ENCODE peak calls at places on chromosomes 13 and 19, in five cellular contexts. W is lung, K is WTC11, I is astrocyte of the cerebellum, X is PC-3. L is an unnamed sample.
A peak's percentile ranks its signal among the peaks of the same experiment; 100 is the strongest.

GRCh38 chr19:31114585-31114984 is 234.7 kb downstream of the TSHZ3 start:
- DNase-seq in W (no peak), K (no peak), I (no peak), X (no peak), L (no peak)

GRCh38 chr19:44891016-44891882 is at the start of gene TOMM40:
- DNase-seq in W (no peak), K (peak; percentile 65), I (no peak), X (no peak), L (peak; percentile 100)

GRCh38 chr19:54017266-54017665 is 25.8 kb downstream of the CACNG6 start:
- DNase-seq in W (no peak), K (no peak), I (no peak), X (peak; percentile 53), L (no peak)

GRCh38 chr13:28684257-28684656 is 25.3 kb downstream of the POMP start:
- DNase-seq in W (no peak), K (peak; percentile 91), I (no peak), X (no peak), L (peak; percentile 23)

GRCh38 chr13:75404721-75405120 is 77.2 kb downstream of the TBC1D4 start:
- DNase-seq in W (no peak), K (no peak), I (no peak), X (no peak), L (no peak)

GRCh38 chr19:19081642-19082151 is 17.9 kb downstream of the SLC25A42 start:
- DNase-seq in W (no peak), K (no peak), I (no peak), X (no peak), L (no peak)

GRCh38 chr19:31356587-31357314 is 7.5 kb upstream of the TSHZ3 start:
- DNase-seq in W (no peak), K (peak; percentile 84), I (no peak), X (no peak), L (no peak)

GRCh38 chr19:43765109-43765876 is 10.5 kb upstream of the SMG9 start:
- DNase-seq in W (no peak), K (no peak), I (peak; percentile 81), X (peak; percentile 96), L (peak; percentile 99)

GRCh38 chr13:95948646-95949045 is 104.6 kb downstream of the UGGT2 start:
- DNase-seq in W (no peak), K (no peak), I (peak; percentile 13), X (peak; percentile 29), L (peak; percentile 66)

GRCh38 chr19:54461201-54462071 is 2.1 kb downstream of the LENG9 start:
- DNase-seq in W (no peak), K (no peak), I (no peak), X (no peak), L (no peak)

GRCh38 chr19:47186337-47187022 is 44.5 kb downstream of the BBC3 start:
- DNase-seq in W (no peak), K (no peak), I (no peak), X (no peak), L (no peak)

GRCh38 chr13:24502567-24503375 is 9.8 kb downstream of the PARP4 start:
- DNase-seq in W (no peak), K (no peak), I (no peak), X (peak; percentile 92), L (peak; percentile 88)

GRCh38 chr13:24323036-24323738 is 13.8 kb downstream of the C1QTNF9 start:
- DNase-seq in W (no peak), K (no peak), I (no peak), X (no peak), L (no peak)

GRCh38 chr19:16627194-16627927 is 643 bp downstream of the MED26 start:
- DNase-seq in W (no peak), K (no peak), I (no peak), X (no peak), L (peak; percentile 14)

GRCh38 chr13:30021611-30022010 is 171.2 kb upstream of the UBL3 start:
- DNase-seq in W (no peak), K (no peak), I (no peak), X (no peak), L (no peak)

GRCh38 chr13:45280751-45281634 is 60.0 kb downstream of the TPT1 start:
- DNase-seq in W (peak; percentile 62), K (peak; percentile 71), I (peak; percentile 72), X (peak; percentile 83), L (peak; percentile 92)

GRCh38 chr13:20142927-20143480 is 17.8 kb downstream of the GJA3 start:
- DNase-seq in W (no peak), K (no peak), I (no peak), X (no peak), L (no peak)

GRCh38 chr13:93307166-93307565 is 80.6 kb downstream of the GPC6 start:
- DNase-seq in W (no peak), K (no peak), I (no peak), X (no peak), L (no peak)

GRCh38 chr19:33871605-33872004 is 74.9 kb downstream of the KCTD15 start:
- DNase-seq in W (no peak), K (no peak), I (no peak), X (no peak), L (no peak)

GRCh38 chr13:90430127-90430526 is 917.4 kb upstream of the MIR17HG start:
- DNase-seq in W (no peak), K (no peak), I (no peak), X (no peak), L (no peak)

DNA sequence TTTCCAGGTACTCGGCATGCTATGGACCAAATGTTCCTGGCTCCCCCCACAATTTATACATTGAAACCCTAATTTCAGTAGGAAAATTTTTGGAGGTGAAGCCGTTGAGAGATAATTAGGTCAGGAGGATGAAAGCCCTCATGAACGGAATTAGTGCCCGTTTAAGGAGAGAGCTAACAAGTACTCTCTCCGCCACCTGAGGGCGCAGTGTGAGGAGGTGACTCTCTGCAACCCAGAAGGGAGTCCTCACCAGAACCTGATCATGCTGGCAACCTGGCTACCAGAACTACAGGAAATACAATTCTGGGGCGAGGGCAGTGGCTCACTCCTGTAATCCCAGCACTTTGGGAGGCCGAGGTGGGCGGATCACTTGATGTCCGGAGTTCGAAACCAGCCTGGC is 397.8 kb downstream of the SLITRK5 start:
- DNase-seq in W (no peak), K (peak; percentile 79), I (no peak), X (peak; percentile 6), L (no peak)
- TF ChIP-seq CTCF in W (no peak), K (no peak), I (no peak), X (peak; percentile 23), L (no peak)

DNA sequence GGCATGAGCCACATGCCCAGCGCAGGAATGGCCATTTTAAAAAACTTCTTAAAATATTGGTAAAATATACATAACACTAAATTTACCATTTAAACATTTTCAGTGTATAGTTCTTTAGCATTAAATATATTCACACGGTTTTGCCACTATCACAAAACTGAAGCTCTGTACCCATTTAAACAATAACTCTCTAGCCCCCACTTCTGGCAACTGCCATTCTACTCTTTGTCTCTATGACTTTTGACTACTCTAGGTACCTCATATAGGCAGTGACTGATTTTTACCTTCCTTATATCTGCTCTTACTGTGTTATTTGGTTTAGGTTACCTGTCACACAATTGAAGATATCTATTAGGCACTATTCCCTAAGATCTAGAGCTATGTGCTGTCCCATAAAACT is 2.3 kb upstream of the KBTBD7 start:
- DNase-seq in W (no peak), K (no peak), I (no peak), X (peak; percentile 48), L (peak; percentile 48)
- TF ChIP-seq CTCF in W (no peak), K (no peak), I (peak; percentile 11), X (peak; percentile 63), L (peak; percentile 31)

DNA sequence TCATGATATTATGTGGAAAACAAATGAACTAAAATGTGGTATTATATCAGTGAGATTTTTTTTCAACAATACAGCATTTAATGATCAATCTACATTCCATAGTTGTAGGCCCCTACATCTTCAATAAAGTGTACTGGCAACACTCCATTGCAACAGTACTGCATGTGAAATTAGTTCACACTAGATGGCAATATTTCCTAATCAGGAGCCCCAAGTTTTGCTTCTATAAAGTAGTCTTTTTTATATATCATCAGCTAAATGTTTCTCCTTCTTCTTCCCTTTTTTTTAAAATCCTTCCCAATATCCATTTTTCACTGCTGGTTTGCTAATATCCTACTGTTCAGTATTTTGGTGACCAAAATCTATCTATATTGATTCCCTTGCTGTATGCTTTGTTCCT is 528.3 kb upstream of the ATXN8OS start:
- DNase-seq in W (no peak), K (no peak), I (peak; percentile 8), X (peak; percentile 7), L (no peak)
- TF ChIP-seq CTCF in W (no peak), K (no peak), I (peak; percentile 28), X (peak; percentile 41), L (no peak)

DNA sequence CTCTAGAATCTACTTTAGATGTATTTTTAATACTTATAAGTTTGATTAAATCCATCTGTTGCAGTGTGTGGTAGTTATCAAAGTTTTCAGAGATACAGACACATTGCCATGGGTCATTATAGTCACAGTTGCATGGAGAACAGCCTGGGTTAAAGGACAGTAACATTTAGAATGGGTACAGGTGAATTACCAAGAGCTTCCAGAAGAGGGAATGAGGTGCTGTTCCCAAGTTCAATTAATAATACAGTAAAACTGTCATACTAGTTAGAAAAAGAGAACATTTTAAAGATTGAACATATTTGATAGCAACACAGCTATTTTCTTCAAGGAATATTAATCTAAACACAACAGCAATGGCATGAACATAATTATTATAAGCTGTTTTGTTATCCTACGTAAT is 322.6 kb upstream of the SLC10A2 start:
- DNase-seq in W (no peak), K (no peak), I (no peak), X (peak; percentile 2), L (no peak)
- TF ChIP-seq CTCF in W (no peak), K (no peak), I (no peak), X (peak; percentile 14), L (no peak)

GRCh38 chr19:14023404-14024235 is 4.3 kb upstream of the RLN3 start:
- DNase-seq in W (peak; percentile 41), K (peak; percentile 77), I (no peak), X (peak; percentile 72), L (peak; percentile 70)
- TF ChIP-seq CTCF in W (no peak), K (no peak), I (peak; percentile 56), X (peak; percentile 75), L (peak; percentile 23)

GRCh38 chr19:624433-625109 is 8.8 kb downstream of the POLRMT start:
- DNase-seq in W (no peak), K (no peak), I (no peak), X (no peak), L (no peak)

GRCh38 chr19:625257-625656 is 8.1 kb downstream of the POLRMT start:
- DNase-seq in W (no peak), K (no peak), I (no peak), X (no peak), L (no peak)

GRCh38 chr19:623974-624373 is 9.4 kb downstream of the POLRMT start:
- DNase-seq in W (no peak), K (no peak), I (peak; percentile 97), X (no peak), L (no peak)

GRCh38 chr19:629961-630714 is 3.2 kb downstream of the POLRMT start:
- DNase-seq in W (no peak), K (no peak), I (no peak), X (no peak), L (no peak)

DNA sequence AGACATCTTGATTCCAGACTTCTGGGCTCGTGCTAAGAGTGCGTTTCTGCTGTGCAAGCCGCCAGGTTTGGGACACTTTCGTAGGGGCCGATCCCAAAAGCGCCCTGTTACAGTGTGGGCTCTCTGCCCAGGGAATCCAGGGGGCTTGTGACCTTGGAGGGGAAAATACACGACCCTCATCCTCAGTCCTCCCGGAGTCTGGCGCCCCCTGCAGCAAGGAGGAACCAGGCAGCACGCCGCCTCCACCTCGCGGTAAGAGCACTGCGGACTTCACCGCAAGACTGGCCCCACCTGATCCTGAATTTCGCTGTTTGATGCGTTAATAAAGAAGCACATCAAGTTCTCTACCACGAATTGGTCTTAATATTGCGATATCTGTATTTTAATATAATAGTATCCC is 5.2 kb downstream of the POLRMT start:
- DNase-seq in W (no peak), K (peak; percentile 80), I (no peak), X (no peak), L (no peak)
- TF ChIP-seq CTCF in W (no peak), K (peak; percentile 76), I (peak; percentile 40), X (peak; percentile 53), L (peak; percentile 14)

GRCh38 chr13:99311137-99311536 is 3.9 kb upstream of the GPR183 start:
- DNase-seq in W (no peak), K (no peak), I (no peak), X (no peak), L (no peak)
- TF ChIP-seq CTCF in W (no peak), K (no peak), I (no peak), X (no peak), L (no peak)